ENCODE peak calls at places on chromosome 3, in four cellular contexts. V, Y, O and A are unnamed samples.

GRCh38 chr3:25473246-25473645 is 45.2 kb downstream of the RARB start:
- DNase-seq in V (no peak), Y (no peak), O (no peak), A (no peak)

GRCh38 chr3:112136959-112137693 is 4.1 kb upstream of the GCSAM start:
- DNase-seq in O (peak; percentile 42), Y (peak; percentile 8), V (peak; percentile 65), A (peak; percentile 36)

GRCh38 chr3:61954097-61954528 is 392.7 kb downstream of the PTPRG start:
- DNase-seq in O (no peak), V (no peak), Y (no peak), A (no peak)

GRCh38 chr3:58013973-58014649 is 5.9 kb downstream of the FLNB start:
- DNase-seq in Y (no peak), V (no peak), O (no peak), A (no peak)

GRCh38 chr3:10334042-10334441 is 13.1 kb upstream of the SEC13 start:
- DNase-seq in V (no peak), Y (no peak), O (no peak), A (no peak)

GRCh38 chr3:150741497-150742140 is 21.4 kb downstream of the SIAH2 start:
- DNase-seq in Y (no peak), V (no peak), O (no peak), A (no peak)

GRCh38 chr3:155869664-155870063 is 786 bp upstream of the GMPS start:
- DNase-seq in Y (no peak), V (no peak), O (no peak), A (no peak)

GRCh38 chr3:57557088-57557537 is 1.0 kb downstream of the PDE12 start:
- DNase-seq in Y (peak; percentile 32), V (peak; percentile 26), O (peak; percentile 46), A (peak; percentile 17)

GRCh38 chr3:13528217-13528801 is 20.6 kb upstream of the FBLN2 start:
- DNase-seq in V (peak; percentile 49), Y (peak; percentile 41), O (peak; percentile 41), A (peak; percentile 55)

GRCh38 chr3:8589880-8590556 is 54.6 kb downstream of the SSUH2 start:
- DNase-seq in Y (no peak), V (no peak), O (no peak), A (no peak)

GRCh38 chr3:50147861-50148260 is 7.3 kb upstream of the SEMA3F start:
- DNase-seq in Y (no peak), V (no peak), O (no peak), A (no peak)

GRCh38 chr3:169556909-169557308 is 106.6 kb downstream of the MECOM start:
- DNase-seq in Y (no peak), V (no peak), O (no peak), A (no peak)

GRCh38 chr3:133578548-133579191 is 5.2 kb downstream of the CDV3 start:
- DNase-seq in Y (peak; percentile 34), O (peak; percentile 81), V (peak; percentile 75), A (no peak)

GRCh38 chr3:66115858-66116654 is 77.3 kb upstream of the MAGI1 start:
- DNase-seq in Y (no peak), V (peak; percentile 59), O (peak; percentile 81), A (peak; percentile 37)

GRCh38 chr3:24270204-24270671 is 224.4 kb downstream of the THRB start:
- DNase-seq in O (no peak), Y (no peak), V (no peak), A (no peak)

GRCh38 chr3:127699098-127699945 is 26.6 kb downstream of the ABTB1 start:
- DNase-seq in V (no peak), Y (no peak), O (no peak), A (no peak)

GRCh38 chr3:143171141-143171651 is 51.6 kb downstream of the CHST2 start:
- DNase-seq in O (no peak), Y (no peak), V (no peak), A (no peak)

GRCh38 chr3:127250032-127250431 is 37.8 kb downstream of the PRR20G start:
- DNase-seq in V (no peak), Y (no peak), O (no peak), A (no peak)

GRCh38 chr3:147420361-147421183 is 11.4 kb downstream of the ZIC1 start:
- DNase-seq in V (no peak), Y (no peak), O (no peak), A (no peak)

GRCh38 chr3:134794323-134794722 is 737 bp upstream of the EPHB1 start:
- DNase-seq in V (no peak), O (no peak), Y (no peak), A (no peak)

GRCh38 chr3:30370681-30371271 is 235.6 kb upstream of the TGFBR2 start:
- DNase-seq in Y (no peak), O (peak; percentile 24), V (peak; percentile 85), A (no peak)

GRCh38 chr3:160027541-160028195 is 39.0 kb downstream of the IL12A start:
- DNase-seq in V (peak; percentile 23), O (no peak), Y (no peak), A (no peak)

GRCh38 chr3:68007621-68008226 is 353.3 kb upstream of the SUCLG2 start:
- DNase-seq in Y (no peak), V (no peak), O (no peak), A (peak; percentile 57)

GRCh38 chr3:133937061-133937686 is 41.5 kb upstream of the RAB6B start:
- DNase-seq in V (no peak), Y (no peak), O (no peak), A (no peak)

GRCh38 chr3:68631810-68632545 is 300.4 kb downstream of the TAFA4 start:
- DNase-seq in O (no peak), V (no peak), Y (no peak), A (peak; percentile 45)

GRCh38 chr3:48270306-48270705 is 29.4 kb downstream of the ZNF589 start:
- DNase-seq in V (no peak), Y (no peak), O (no peak), A (no peak)

GRCh38 chr3:48267782-48268181 is 26.9 kb downstream of the ZNF589 start:
- DNase-seq in Y (no peak), V (no peak), O (no peak), A (no peak)

GRCh38 chr3:48269592-48269991 is 28.7 kb downstream of the ZNF589 start:
- DNase-seq in Y (no peak), V (no peak), O (no peak), A (no peak)

GRCh38 chr3:48268936-48269551 is 28.1 kb downstream of the ZNF589 start:
- DNase-seq in V (no peak), O (no peak), Y (no peak), A (no peak)

GRCh38 chr3:48268381-48268935 is 27.6 kb downstream of the ZNF589 start:
- DNase-seq in O (no peak), V (no peak), Y (no peak), A (no peak)
- TF ChIP-seq JUN in O (no peak), V (no peak), Y (no peak), A (no peak)

GRCh38 chr3:46725663-46726314 is 8.1 kb upstream of the PRSS50 start:
- DNase-seq in V (no peak), O (no peak), Y (no peak), A (no peak)
- TF ChIP-seq ESRRA in V (no peak), O (no peak), Y (no peak), A (no peak)

DNA sequence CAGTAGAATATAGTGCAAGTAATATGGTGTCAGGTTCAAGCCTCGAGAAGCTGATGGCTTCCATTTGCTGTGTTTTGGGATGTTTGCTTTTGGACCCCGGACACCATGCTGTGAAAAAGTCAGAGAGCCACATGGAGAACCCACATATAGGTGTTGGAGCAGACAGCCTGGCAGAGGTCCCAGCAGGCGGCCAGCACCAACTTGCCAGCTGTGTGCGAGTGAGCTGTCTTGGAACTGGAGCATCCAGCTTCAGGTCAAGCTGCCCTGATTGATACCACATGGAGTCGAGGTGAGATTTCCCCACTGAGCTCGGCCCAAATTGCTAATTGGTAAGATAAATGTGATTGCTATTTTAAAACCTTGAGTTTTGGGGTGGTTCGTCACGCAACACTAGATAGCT is 185.7 kb upstream of the TBL1XR1 start:
- DNase-seq in V (no peak), Y (no peak), O (no peak), A (no peak)
- TF ChIP-seq JUN in V (no peak), Y (no peak), O (no peak), A (no peak)

GRCh38 chr3:140100479-140100878 is 165.5 kb downstream of the CLSTN2 start:
- DNase-seq in O (no peak), V (no peak), Y (no peak), A (no peak)

GRCh38 chr3:140103166-140103565 is 168.2 kb downstream of the CLSTN2 start:
- DNase-seq in V (no peak), Y (no peak), O (no peak), A (no peak)

GRCh38 chr3:140103986-140104645 is 169.1 kb downstream of the CLSTN2 start:
- DNase-seq in Y (no peak), O (no peak), V (no peak), A (no peak)
- TF ChIP-seq ESRRA in Y (no peak), O (no peak), V (no peak), A (no peak)

DNA sequence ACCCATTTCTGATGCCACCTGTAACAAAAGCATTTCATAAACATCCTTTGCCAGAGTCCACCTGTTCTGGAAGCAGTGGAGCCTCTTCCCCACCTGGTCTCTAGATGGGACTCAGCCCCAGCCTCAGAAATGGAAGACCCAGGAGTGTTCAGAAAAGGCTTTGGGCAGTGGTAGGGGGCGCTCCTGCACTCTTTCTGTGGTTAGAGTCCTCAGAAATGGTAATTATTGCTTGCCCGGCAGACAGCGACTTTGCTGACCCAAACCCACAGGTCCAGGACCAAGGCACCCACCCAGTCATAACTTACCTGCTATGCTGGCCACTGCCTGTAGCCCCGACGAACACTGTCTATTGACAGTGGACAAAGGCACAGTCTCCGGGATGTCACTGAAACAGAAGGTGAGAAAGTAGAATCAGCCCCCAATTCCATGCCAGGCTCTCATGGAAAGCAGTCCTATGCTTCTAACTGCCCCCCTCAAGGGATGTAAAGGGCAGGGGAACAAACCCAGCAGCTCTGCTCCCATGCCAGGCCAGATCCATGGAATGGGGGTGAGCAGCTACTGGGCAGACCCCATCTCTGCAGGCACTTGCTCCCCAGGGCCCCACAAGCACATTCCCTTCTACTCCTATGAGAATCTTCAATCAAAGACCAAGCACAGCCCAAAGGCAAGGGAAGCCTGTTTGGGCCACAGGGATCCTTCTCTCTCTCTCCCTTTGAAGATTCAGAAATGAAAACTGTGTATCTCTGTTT is 5.1 kb downstream of the ACAA1 start:
- DNase-seq in V (peak; percentile 53), Y (peak; percentile 70), O (no peak), A (peak; percentile 83)
- TF ChIP-seq JUN in V (no peak), Y (no peak), O (no peak), A (no peak)